ENCODE peak calls at places on chromosome 21, in eight cellular contexts. S is spleen, V is IMR-90, G is esophagus muscularis mucosa, N is NB4, P is heart left ventricle, L is right lobe of liver, A is sigmoid colon. W is an unnamed sample.

GRCh38 chr21:40165671-40166070 is 298.4 kb downstream of the PCP4 start:
- DNase-seq in N (no peak), V (no peak), G (no peak), S (no peak), L (no peak), P (no peak), A (no peak), W (no peak)

GRCh38 chr21:28687571-28687970 is 305.1 kb downstream of the LTN1 start:
- DNase-seq in P (no peak), L (no peak), V (no peak), G (no peak), N (no peak), S (no peak), A (no peak), W (no peak)

GRCh38 chr21:17576080-17576835 is 36.4 kb downstream of the BTG3 start:
- DNase-seq in V (no peak), S (no peak), N (no peak), P (no peak), G (no peak), L (no peak), A (no peak), W (no peak)

GRCh38 chr21:14956826-14957225 is 108.0 kb downstream of the NRIP1 start:
- DNase-seq in N (no peak), G (no peak), P (no peak), V (peak), S (no peak), L (no peak), A (no peak), W (no peak)

GRCh38 chr21:27017251-27017650 is 50.4 kb upstream of the ADAMTS5 start:
- DNase-seq in L (no peak), N (no peak), P (no peak), S (no peak), A (no peak), G (no peak), V (peak), W (no peak)

GRCh38 chr21:21034046-21034445 is 35.8 kb downstream of the NCAM2 start:
- DNase-seq in L (no peak), N (no peak), V (no peak), P (no peak), A (no peak), S (no peak), G (no peak), W (no peak)

GRCh38 chr21:44834231-44834950 is 16.5 kb upstream of the SUMO3 start:
- DNase-seq in P (no peak), A (no peak), N (no peak), L (no peak), G (no peak), S (peak), V (no peak), W (no peak)

GRCh38 chr21:44010429-44010828 is 1.7 kb upstream of the TRAPPC10 start:
- DNase-seq in V (no peak), A (no peak), L (no peak), S (no peak), G (no peak), P (no peak), N (peak), W (no peak)

GRCh38 chr21:16588433-16588860 is 858.7 kb downstream of the USP25 start:
- DNase-seq in V (peak), S (no peak), N (no peak), A (peak), P (peak), G (no peak), L (peak), W (peak)

GRCh38 chr21:17118638-17119384 is 394.0 kb upstream of the CXADR start:
- DNase-seq in L (no peak), V (no peak), S (no peak), P (no peak), N (no peak), A (no peak), G (no peak), W (peak)

GRCh38 chr21:16755061-16755460 is 757.8 kb upstream of the CXADR start:
- DNase-seq in S (no peak), N (no peak), P (no peak), V (no peak), G (no peak), L (no peak), A (no peak), W (no peak)

GRCh38 chr21:34552324-34553198 is 40.6 kb upstream of the KCNE1 start:
- DNase-seq in S (no peak), V (no peak), A (no peak), L (no peak), N (no peak), G (no peak), P (no peak), W (no peak)

GRCh38 chr21:44319407-44320065 is 19.7 kb downstream of the CFAP410 start:
- DNase-seq in G (no peak), S (no peak), L (no peak), N (no peak), P (no peak), A (no peak), V (no peak), W (no peak)

GRCh38 chr21:43916691-43917514 is 51.9 kb downstream of the AGPAT3 start:
- DNase-seq in V (peak), P (peak), S (peak), G (no peak), N (peak), L (no peak), A (peak), W (no peak)

GRCh38 chr21:15840406-15840805 is 110.6 kb downstream of the USP25 start:
- DNase-seq in N (no peak), G (no peak), S (no peak), P (no peak), L (no peak), A (no peak), V (no peak), W (no peak)

GRCh38 chr21:38807481-38807880 is 1.8 kb downstream of the ETS2 start:
- DNase-seq in L (no peak), S (no peak), N (no peak), V (no peak), A (no peak), P (no peak), G (no peak), W (no peak)

GRCh38 chr21:38805282-38806152 is at the start of gene ETS2:
- DNase-seq in P (peak), L (peak), N (peak), V (peak), A (peak), G (peak), S (peak), W (peak)

GRCh38 chr21:38807987-38808386 is 2.3 kb downstream of the ETS2 start:
- DNase-seq in V (peak), S (no peak), G (no peak), P (no peak), N (no peak), A (no peak), L (no peak), W (no peak)

GRCh38 chr21:38806153-38806941 is 618 bp downstream of the ETS2 start:
- DNase-seq in A (peak), S (peak), G (no peak), N (peak), V (no peak), L (peak), P (peak), W (no peak)

DNA sequence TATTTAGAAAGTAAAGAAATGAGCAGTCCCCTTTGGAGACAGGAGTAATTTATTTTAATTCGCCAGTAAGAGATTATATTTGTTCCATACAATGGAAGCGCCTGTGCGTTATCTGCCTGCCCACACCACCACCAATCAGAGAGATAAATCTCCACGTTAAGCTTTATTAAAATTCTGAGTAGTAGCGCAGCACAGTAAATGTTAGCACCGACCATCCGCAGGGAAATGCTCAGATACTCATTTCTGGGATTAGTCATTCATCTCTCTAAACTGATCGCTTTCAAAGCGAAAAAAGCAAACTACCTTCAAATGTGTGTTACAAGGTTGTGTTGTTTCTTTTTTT is 1.2 kb downstream of the ETS2 start:
- DNase-seq in G (no peak), L (no peak), V (peak), P (no peak), A (no peak), S (no peak), N (no peak), W (no peak)
- TF ChIP-seq POLR2A in G (no peak), L (no peak), V (peak), P (no peak), A (no peak), S (no peak), N (no peak), W (no peak)

GRCh38 chr21:41763996-41764395 is 2.9 kb downstream of the RIPK4 start:
- DNase-seq in P (no peak), V (no peak), A (no peak), N (no peak), S (no peak), G (no peak), L (no peak), W (no peak)

GRCh38 chr21:41764558-41765392 is 2.1 kb downstream of the RIPK4 start:
- DNase-seq in N (no peak), S (peak), G (no peak), V (no peak), A (peak), P (no peak), L (no peak), W (no peak)

GRCh38 chr21:41766883-41767605 is at the start of gene RIPK4:
- DNase-seq in N (no peak), P (peak), V (peak), G (no peak), S (no peak), L (peak), A (peak), W (peak)

GRCh38 chr21:41766051-41766882 is 585 bp downstream of the RIPK4 start:
- DNase-seq in S (peak), V (no peak), N (no peak), L (peak), G (no peak), P (no peak), A (peak), W (no peak)

GRCh38 chr21:41765393-41765950 is 1.4 kb downstream of the RIPK4 start:
- DNase-seq in P (no peak), S (peak), V (no peak), G (no peak), L (no peak), N (no peak), A (peak), W (no peak)
- H3K4me3 ChIP-seq in P (no peak), S (no peak), V (no peak), G (peak), L (peak), N (no peak), A (no peak), W (no peak)

DNA sequence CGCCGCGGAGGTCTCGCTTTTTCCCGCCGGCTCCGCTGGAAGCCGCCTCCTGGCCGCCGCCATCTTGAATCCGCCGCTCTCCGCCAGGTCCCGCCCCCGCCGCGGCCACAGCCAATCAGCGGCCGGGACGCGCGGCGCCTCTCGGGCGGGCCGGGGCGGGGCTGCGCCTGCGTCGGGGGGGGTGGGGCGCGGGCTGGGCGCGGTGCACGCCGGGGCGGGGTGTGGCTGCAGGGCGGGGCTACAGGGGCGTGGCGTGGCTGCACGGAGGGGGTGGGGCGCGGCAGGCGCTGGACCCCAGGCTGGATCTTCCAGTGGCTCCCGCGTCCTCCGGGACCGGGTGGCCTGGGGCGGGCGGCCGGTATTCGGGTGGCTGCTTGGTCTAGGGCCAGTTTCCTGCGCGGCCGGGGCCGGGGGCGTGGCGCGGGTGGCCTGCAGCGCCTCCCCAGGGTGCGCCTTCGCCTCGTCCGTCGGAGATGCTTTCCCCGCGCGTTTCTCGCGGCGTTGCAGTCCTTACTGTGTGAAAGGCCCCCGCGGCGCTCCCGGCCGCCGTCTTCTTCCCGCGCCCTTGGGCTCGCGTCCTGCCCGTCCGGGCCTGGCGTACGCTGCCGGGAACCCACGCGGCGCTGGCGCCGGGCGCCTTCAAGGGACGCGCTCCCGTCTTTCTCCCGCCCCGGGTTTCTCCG is 575 bp downstream of the PCNT start:
- DNase-seq in A (peak), L (peak), V (peak), N (peak), G (peak), S (peak), P (peak), W (peak)
- TF ChIP-seq POLR2A in A (peak), L (peak), V (no peak), N (peak), G (peak), S (no peak), P (peak), W (no peak)

GRCh38 chr21:31363720-31364119 is 19.7 kb upstream of the TIAM1 start:
- DNase-seq in A (no peak), L (no peak), S (no peak), G (no peak), N (peak), V (no peak), P (no peak), W (no peak)
- H3K4me3 ChIP-seq in A (no peak), L (no peak), S (no peak), G (no peak), N (no peak), V (no peak), P (no peak), W (no peak)

DNA sequence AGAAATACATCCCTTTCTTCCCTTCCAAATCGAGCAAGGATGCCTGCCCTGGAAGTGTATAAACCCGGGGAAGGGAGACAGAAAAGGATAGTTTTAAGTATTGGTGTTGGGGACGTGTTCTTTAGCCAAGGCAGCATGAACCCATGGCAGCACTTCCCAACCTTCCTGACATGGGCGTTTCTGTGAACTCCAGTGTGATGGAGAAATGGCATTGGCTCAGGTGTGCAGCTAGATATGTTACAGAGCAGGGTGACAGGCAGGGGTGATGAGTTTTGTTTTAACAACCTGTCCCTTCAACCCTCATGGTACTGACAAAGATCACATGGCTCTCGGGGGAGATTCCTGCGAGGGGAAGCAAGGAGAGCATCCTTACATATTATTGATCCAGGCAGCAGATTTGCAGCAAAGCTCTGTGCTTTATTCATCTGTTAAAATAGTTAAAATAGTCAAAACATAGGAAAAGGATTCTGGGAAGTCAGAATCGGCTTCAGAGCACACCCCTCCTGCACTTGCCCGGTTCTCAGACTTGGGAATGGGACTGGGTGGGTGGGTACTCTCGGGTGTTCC is 4.0 kb downstream of the MX1 start:
- DNase-seq in A (no peak), N (no peak), L (no peak), G (peak), V (no peak), P (no peak), S (no peak), W (peak)
- TF ChIP-seq POLR2A in A (no peak), N (no peak), L (no peak), G (no peak), V (no peak), P (no peak), S (no peak), W (no peak)

GRCh38 chr21:31346256-31346821 is 2.3 kb upstream of the TIAM1 start:
- DNase-seq in P (no peak), V (no peak), A (no peak), N (no peak), L (no peak), S (no peak), G (no peak), W (no peak)

GRCh38 chr21:31347435-31348032 is 3.5 kb upstream of the TIAM1 start:
- DNase-seq in G (no peak), P (no peak), L (no peak), S (no peak), V (peak), A (no peak), N (peak), W (no peak)

GRCh38 chr21:31349208-31349607 is 5.1 kb upstream of the TIAM1 start:
- DNase-seq in V (no peak), S (no peak), G (no peak), N (no peak), P (no peak), A (no peak), L (no peak), W (no peak)

GRCh38 chr21:31351438-31351837 is 7.4 kb upstream of the TIAM1 start:
- DNase-seq in G (no peak), V (peak), S (no peak), A (no peak), N (no peak), P (no peak), L (no peak), W (no peak)

GRCh38 chr21:31348188-31348587 is 4.1 kb upstream of the TIAM1 start:
- DNase-seq in S (no peak), V (no peak), P (no peak), N (no peak), A (no peak), G (no peak), L (no peak), W (no peak)
- H3K4me3 ChIP-seq in S (no peak), V (no peak), P (no peak), N (no peak), A (no peak), G (no peak), L (no peak), W (no peak)

DNA sequence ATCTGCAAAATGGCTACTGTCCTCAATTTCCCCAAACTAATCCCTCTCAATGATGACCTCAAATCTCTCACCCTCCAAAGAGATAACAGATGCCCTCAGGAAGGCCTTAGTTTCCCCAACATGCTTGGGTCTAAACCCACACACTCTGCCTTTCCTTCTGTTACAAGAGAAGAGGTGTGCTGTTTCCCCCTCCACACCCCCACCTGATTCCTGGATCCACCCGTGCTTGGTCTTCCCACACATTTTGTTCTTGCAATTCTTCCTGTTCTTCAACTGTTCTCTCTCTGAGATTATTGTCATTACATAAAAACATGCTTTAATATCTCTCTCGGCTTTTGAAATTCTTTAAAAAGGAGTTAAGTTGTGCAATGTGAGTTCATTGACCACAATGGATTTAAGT is 5.7 kb upstream of the CBR3 start:
- DNase-seq in P (no peak), L (no peak), A (peak), V (no peak), S (no peak), G (no peak), N (peak), W (no peak)
- TF ChIP-seq POLR2A in P (no peak), L (no peak), A (no peak), V (no peak), S (no peak), G (no peak), N (no peak), W (no peak)

GRCh38 chr21:25964926-25965325 is 205.6 kb downstream of the APP start:
- DNase-seq in S (no peak), V (no peak), G (no peak), A (no peak), P (no peak), N (no peak), L (no peak), W (no peak)

GRCh38 chr21:25964009-25964408 is 206.6 kb downstream of the APP start:
- DNase-seq in A (no peak), G (no peak), V (no peak), L (no peak), P (no peak), N (peak), S (no peak), W (no peak)

GRCh38 chr21:25966308-25966707 is 204.3 kb downstream of the APP start:
- DNase-seq in L (no peak), S (no peak), V (peak), P (no peak), G (no peak), A (no peak), N (no peak), W (no peak)

GRCh38 chr21:25970254-25970930 is 200.2 kb downstream of the APP start:
- DNase-seq in S (no peak), P (no peak), V (no peak), N (no peak), L (no peak), G (no peak), A (no peak), W (peak)

GRCh38 chr21:25967566-25968438 is 202.8 kb downstream of the APP start:
- DNase-seq in V (no peak), P (no peak), S (no peak), L (no peak), G (no peak), N (peak), A (no peak), W (no peak)
- H3K4me3 ChIP-seq in V (no peak), P (no peak), S (no peak), L (no peak), G (no peak), N (no peak), A (no peak), W (no peak)

DNA sequence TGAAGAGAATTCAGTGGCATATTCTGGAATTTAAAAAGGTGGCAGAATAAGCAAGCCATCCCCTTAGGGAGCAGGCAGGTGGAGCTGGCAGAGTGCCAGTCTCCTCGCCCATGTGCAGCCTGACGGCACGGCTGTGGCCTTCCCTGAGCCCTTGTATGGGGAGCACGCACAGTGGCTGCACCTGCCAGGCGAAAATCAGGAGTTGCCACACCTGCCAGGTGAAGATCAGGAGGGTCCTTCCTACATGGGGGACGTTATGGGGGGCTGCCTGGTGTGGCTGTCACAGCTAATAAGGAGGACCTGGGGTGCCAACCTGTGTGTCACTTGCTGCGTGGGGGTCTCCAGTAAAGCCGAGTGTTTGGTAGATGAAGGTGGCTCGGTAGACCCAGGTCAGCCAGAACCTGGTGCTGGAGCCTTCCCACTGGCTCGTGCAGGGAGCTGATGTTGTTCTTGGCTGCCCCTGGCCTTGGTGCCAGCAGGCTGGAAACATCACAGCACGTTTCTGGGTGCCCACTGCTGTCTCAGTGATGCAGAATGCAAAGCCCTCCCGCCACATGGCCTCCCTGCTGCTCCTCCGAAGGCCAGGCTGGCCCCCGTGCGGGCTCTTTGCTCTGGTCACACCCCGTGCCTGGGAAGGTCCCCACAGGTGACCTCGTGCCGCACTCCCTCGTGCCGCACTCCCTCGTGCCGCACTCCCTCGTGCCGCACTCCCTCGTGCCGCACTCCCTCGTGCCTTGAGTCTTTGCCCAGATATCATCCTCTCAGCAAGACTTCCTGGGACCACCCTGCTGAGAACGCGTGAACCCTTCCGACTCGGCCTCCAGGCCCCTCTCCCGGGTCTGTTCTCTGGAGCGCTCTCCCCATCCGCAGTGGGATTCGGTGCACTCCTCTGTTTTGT is 55.4 kb downstream of the SLC37A1 start:
- DNase-seq in L (peak), P (peak), V (no peak), G (no peak), S (peak), A (peak), N (no peak), W (peak)
- TF ChIP-seq POLR2A in L (no peak), P (no peak), V (no peak), G (no peak), S (no peak), A (no peak), N (no peak), W (no peak)